ENCODE peak calls at places on chromosomes 7 and 10, in five cellular contexts. Q, Z, S, C and X are unnamed samples.

GRCh38 chr10:20892011-20892585 is 5.0 kb downstream of the NEBL start:
- DNase-seq in Q (no peak), Z (no peak), S (no peak), C (no peak), X (no peak)

GRCh38 chr10:79129361-79129997 is 60.7 kb downstream of the ZMIZ1 start:
- DNase-seq in Q (no peak), Z (no peak), S (peak), C (no peak), X (no peak)

GRCh38 chr7:33903770-33904679 is 1.3 kb upstream of the BMPER start:
- DNase-seq in Q (no peak), Z (no peak), S (peak), C (peak), X (peak)

GRCh38 chr7:101814996-101815825 is 2.2 kb upstream of the CUX1 start:
- DNase-seq in Q (peak), Z (no peak), S (no peak), C (peak), X (peak)

GRCh38 chr7:1848911-1849311 is 178.8 kb downstream of the ELFN1 start:
- DNase-seq in Q (no peak), Z (no peak), S (no peak), C (no peak), X (no peak)

GRCh38 chr7:123440202-123440601 is 94.2 kb downstream of the IQUB start:
- DNase-seq in Q (no peak), Z (no peak), S (no peak), C (no peak), X (no peak)

GRCh38 chr7:132065193-132065972 is 509.0 kb upstream of the PODXL start:
- DNase-seq in Q (no peak), Z (peak), S (no peak), C (no peak), X (no peak)

GRCh38 chr10:64113375-64113774 is 592.2 kb downstream of the REEP3 start:
- DNase-seq in Q (no peak), Z (no peak), S (no peak), C (no peak), X (no peak)

GRCh38 chr7:65972976-65973375 is 9.0 kb downstream of the GUSB start:
- DNase-seq in Q (no peak), Z (no peak), S (no peak), C (no peak), X (no peak)

GRCh38 chr10:62617702-62618451 is 186.6 kb upstream of the ADO start:
- DNase-seq in Q (no peak), Z (no peak), S (no peak), C (no peak), X (no peak)

GRCh38 chr7:139993169-139993568 is 69.6 kb downstream of the PARP12 start:
- DNase-seq in Q (no peak), Z (no peak), S (no peak), C (no peak), X (no peak)

GRCh38 chr7:11557627-11558026 is 274.4 kb downstream of the THSD7A start:
- DNase-seq in Q (no peak), Z (no peak), S (peak), C (no peak), X (no peak)
- TF ChIP-seq CTCF in Q (no peak), Z (no peak), S (peak), C (peak), X (no peak)

GRCh38 chr10:95496246-95496911 is 64.8 kb downstream of the SORBS1 start:
- DNase-seq in Q (no peak), Z (no peak), S (no peak), C (no peak), X (no peak)

GRCh38 chr10:95487994-95488393 is 73.2 kb downstream of the SORBS1 start:
- DNase-seq in Q (no peak), Z (no peak), S (no peak), C (no peak), X (no peak)

GRCh38 chr10:95496951-95497350 is 64.2 kb downstream of the SORBS1 start:
- DNase-seq in Q (no peak), Z (no peak), S (no peak), C (no peak), X (no peak)

GRCh38 chr10:95499482-95499989 is 61.6 kb downstream of the SORBS1 start:
- DNase-seq in Q (no peak), Z (no peak), S (peak), C (no peak), X (no peak)

GRCh38 chr10:95493862-95494261 is 67.3 kb downstream of the SORBS1 start:
- DNase-seq in Q (no peak), Z (no peak), S (no peak), C (no peak), X (no peak)
- TF ChIP-seq CTCF in Q (no peak), Z (no peak), S (no peak), C (no peak), X (no peak)

GRCh38 chr7:47495269-47495875 is 86.5 kb downstream of the TNS3 start:
- DNase-seq in Q (no peak), Z (no peak), S (no peak), C (no peak), X (no peak)

GRCh38 chr7:47493971-47494370 is 87.9 kb downstream of the TNS3 start:
- DNase-seq in Q (no peak), Z (no peak), S (no peak), C (no peak), X (no peak)

GRCh38 chr7:47497367-47498096 is 84.4 kb downstream of the TNS3 start:
- DNase-seq in Q (no peak), Z (no peak), S (no peak), C (peak), X (no peak)

GRCh38 chr7:47496666-47497065 is 85.2 kb downstream of the TNS3 start:
- DNase-seq in Q (no peak), Z (no peak), S (no peak), C (no peak), X (no peak)

GRCh38 chr7:47496064-47496665 is 85.7 kb downstream of the TNS3 start:
- DNase-seq in Q (no peak), Z (no peak), S (no peak), C (no peak), X (no peak)
- TF ChIP-seq CTCF in Q (no peak), Z (no peak), S (no peak), C (no peak), X (no peak)

GRCh38 chr10:34816067-34817002 is 1.2 kb upstream of the PARD3 start:
- DNase-seq in Q (no peak), Z (no peak), S (no peak), C (no peak), X (peak)
- TF ChIP-seq CTCF in Q (no peak), Z (no peak), S (no peak), C (no peak), X (no peak)

GRCh38 chr7:23072916-23073315 is 32.7 kb upstream of the KLHL7 start:
- DNase-seq in Q (no peak), Z (no peak), S (no peak), C (no peak), X (no peak)
- TF ChIP-seq CTCF in Q (no peak), Z (no peak), S (no peak), C (no peak), X (no peak)

GRCh38 chr10:46787321-46787615 is 124.0 kb upstream of the PTPN20 start:
- DNase-seq in Q (peak), Z (no peak), S (peak), C (no peak), X (peak)
- TF ChIP-seq CTCF in Q (no peak), Z (peak), S (peak), C (no peak), X (no peak)

GRCh38 chr7:5598261-5598761 is 174.7 kb upstream of the TNRC18 start:
- DNase-seq in Q (no peak), Z (no peak), S (no peak), C (no peak), X (no peak)
- TF ChIP-seq CTCF in Q (no peak), Z (no peak), S (no peak), C (no peak), X (no peak)

DNA sequence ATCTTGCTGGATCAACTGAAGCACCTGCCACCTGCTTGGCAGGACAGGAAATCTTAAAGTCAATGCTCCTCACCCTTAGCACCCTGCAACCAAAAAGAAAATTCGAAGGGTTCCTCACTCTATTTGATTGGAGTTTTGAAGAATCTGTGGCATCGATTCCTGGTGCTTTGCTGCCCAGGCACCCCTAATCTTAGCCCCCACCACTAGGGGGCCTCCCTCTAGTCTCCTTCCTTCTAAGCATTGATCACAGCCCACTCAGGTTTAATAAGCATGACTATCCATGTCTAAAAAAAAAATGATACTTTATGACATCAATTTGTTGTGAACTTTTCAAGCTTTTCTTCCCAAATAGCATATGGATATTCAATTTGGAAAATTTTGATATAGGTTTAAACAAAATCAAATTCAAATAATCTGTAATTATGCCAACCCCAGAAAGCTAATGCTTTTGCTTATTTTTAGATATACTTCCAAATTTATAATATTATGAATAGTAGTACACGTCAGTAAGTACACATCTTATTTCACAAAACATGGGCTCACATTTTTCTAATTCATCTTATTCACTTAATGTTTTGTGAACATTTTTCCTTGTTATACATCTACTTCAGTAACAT is 45.3 kb downstream of the NRG3 start:
- DNase-seq in Q (no peak), Z (no peak), S (no peak), C (no peak), X (peak)
- TF ChIP-seq CTCF in Q (peak), Z (no peak), S (no peak), C (peak), X (peak)